ENCODE peak calls at places on chromosomes 12 and 14, in four cellular contexts. D is SK-N-SH, L is iris pigment epithelial cell, B is bronchial epithelial cell. I is an unnamed sample.
A peak's percentile ranks its signal among the peaks of the same experiment; 100 is the strongest.

GRCh38 chr14:77498984-77499527 is 440 bp upstream of the ISM2 start:
- DNase-seq in D (no peak), L (no peak), B (peak; percentile 18), I (no peak)

GRCh38 chr12:131836714-131837397 is 8.7 kb downstream of the MMP17 start:
- DNase-seq in D (no peak), L (no peak), B (no peak), I (no peak)

GRCh38 chr12:102902093-102902492 is 15.0 kb downstream of the PAH start:
- DNase-seq in D (no peak), L (no peak), B (no peak), I (no peak)

GRCh38 chr12:22332191-22332590 is 2.3 kb downstream of the ST8SIA1 start:
- DNase-seq in D (no peak), L (no peak), B (no peak), I (no peak)

GRCh38 chr14:100729982-100730381 is 3.3 kb downstream of the DLK1 start:
- DNase-seq in D (peak; percentile 32), L (no peak), B (no peak), I (peak; percentile 38)

GRCh38 chr14:86450075-86450474 is 920.1 kb downstream of the FLRT2 start:
- DNase-seq in D (no peak), L (no peak), B (no peak), I (no peak)

GRCh38 chr14:40694026-40694425 is 912.6 kb upstream of the LRFN5 start:
- DNase-seq in D (no peak), L (no peak), B (no peak), I (no peak)

GRCh38 chr12:122192441-122192840 is 9.5 kb downstream of the LRRC43 start:
- DNase-seq in D (no peak), L (no peak), B (no peak), I (no peak)

GRCh38 chr14:51942971-51943370 is 46.4 kb upstream of the RTRAF start:
- DNase-seq in D (no peak), L (no peak), B (no peak), I (no peak)

GRCh38 chr12:130335517-130336392 is 1.9 kb upstream of the PIWIL1 start:
- DNase-seq in D (peak; percentile 70), L (peak; percentile 59), B (peak; percentile 69), I (peak; percentile 50)

GRCh38 chr14:39430762-39431415 is 1.3 kb downstream of the FBXO33 start:
- DNase-seq in D (no peak), L (peak; percentile 31), B (no peak), I (peak; percentile 54)

GRCh38 chr12:92085483-92086040 is 60.1 kb downstream of the BTG1 start:
- DNase-seq in D (no peak), L (no peak), B (no peak), I (no peak)

GRCh38 chr14:53355581-53356112 is 202.5 kb upstream of the DDHD1 start:
- DNase-seq in D (no peak), L (peak; percentile 77), B (peak; percentile 85), I (peak; percentile 53)

GRCh38 chr14:36362648-36363047 is 42.2 kb upstream of the MBIP start:
- DNase-seq in D (no peak), L (no peak), B (no peak), I (no peak)

GRCh38 chr12:117686210-117686609 is 282.6 kb downstream of the KSR2 start:
- DNase-seq in D (no peak), L (no peak), B (no peak), I (no peak)

GRCh38 chr12:29104495-29104894 is 44.6 kb upstream of the FAR2 start:
- DNase-seq in D (no peak), L (no peak), B (no peak), I (no peak)

GRCh38 chr14:35632276-35633071 is 98.5 kb downstream of the INSM2 start:
- DNase-seq in D (no peak), L (peak; percentile 78), B (no peak), I (no peak)

GRCh38 chr12:7555752-7556151 is 52.2 kb upstream of the CD163 start:
- DNase-seq in D (no peak), L (peak; percentile 85), B (peak; percentile 33), I (peak; percentile 63)

GRCh38 chr12:95070378-95070777 is 3.0 kb downstream of the NR2C1 start:
- DNase-seq in D (no peak), L (no peak), B (no peak), I (no peak)

GRCh38 chr12:40263616-40264409 is 39.0 kb downstream of the LRRK2 start:
- DNase-seq in D (no peak), L (peak; percentile 73), B (no peak), I (no peak)

GRCh38 chr14:100530270-100531072 is 56.7 kb downstream of the BEGAIN start:
- DNase-seq in D (no peak), L (no peak), B (no peak), I (no peak)

GRCh38 chr12:131749618-131750315 is 38.9 kb downstream of the SFSWAP start:
- DNase-seq in D (no peak), L (no peak), B (no peak), I (no peak)

GRCh38 chr12:119710941-119711551 is 43.1 kb downstream of the PRKAB1 start:
- DNase-seq in D (no peak), L (no peak), B (peak; percentile 79), I (no peak)

GRCh38 chr12:124646385-124647230 is 79.2 kb upstream of the NCOR2 start:
- DNase-seq in D (no peak), L (no peak), B (no peak), I (no peak)

GRCh38 chr14:24984846-24985589 is 64.9 kb downstream of the STXBP6 start:
- DNase-seq in D (no peak), L (peak; percentile 35), B (no peak), I (no peak)

GRCh38 chr12:107328442-107329133 is 235.2 kb upstream of the CRY1 start:
- DNase-seq in D (no peak), L (peak; percentile 79), B (no peak), I (peak; percentile 81)

GRCh38 chr14:44287858-44288257 is 219.2 kb downstream of the FSCB start:
- DNase-seq in D (no peak), L (no peak), B (no peak), I (no peak)

GRCh38 chr12:102769323-102769916 is 147.6 kb downstream of the PAH start:
- DNase-seq in D (peak; percentile 25), L (peak; percentile 65), B (peak; percentile 43), I (peak; percentile 63)

GRCh38 chr14:68970096-68970612 is 8.9 kb downstream of the ACTN1 start:
- DNase-seq in D (no peak), L (no peak), B (no peak), I (no peak)

GRCh38 chr12:131171029-131171428 is 217.3 kb downstream of the ADGRD1 start:
- DNase-seq in D (no peak), L (peak; percentile 10), B (peak; percentile 9), I (no peak)

GRCh38 chr12:1972856-1973317 is 31.4 kb downstream of the DCP1B start:
- DNase-seq in D (no peak), L (peak; percentile 56), B (no peak), I (peak; percentile 22)

GRCh38 chr12:116661341-116661740 is 76.5 kb downstream of the SPRING1 start:
- DNase-seq in D (no peak), L (no peak), B (no peak), I (no peak)

GRCh38 chr14:50397461-50398196 is 948 bp upstream of the CDKL1 start:
- DNase-seq in D (peak; percentile 41), L (no peak), B (peak; percentile 38), I (peak; percentile 65)

GRCh38 chr14:100406505-100407131 is 83.5 kb downstream of the SLC25A47 start:
- DNase-seq in D (no peak), L (peak; percentile 40), B (peak; percentile 55), I (peak; percentile 63)

GRCh38 chr12:105961821-105962671 is 176.7 kb downstream of the NUAK1 start:
- DNase-seq in D (no peak), L (peak; percentile 27), B (peak; percentile 85), I (no peak)

GRCh38 chr12:53290661-53291060 is 4.7 kb upstream of the PFDN5 start:
- DNase-seq in D (no peak), L (peak; percentile 40), B (no peak), I (peak; percentile 56)

GRCh38 chr14:95163666-95164065 is 6.3 kb upstream of the DICER1 start:
- DNase-seq in D (no peak), L (no peak), B (no peak), I (no peak)

GRCh38 chr14:33542338-33543290 is 408.3 kb downstream of the EGLN3 start:
- DNase-seq in D (no peak), L (no peak), B (no peak), I (no peak)

GRCh38 chr12:27530157-27530922 is 6.3 kb downstream of the PPFIBP1 start:
- DNase-seq in D (no peak), L (no peak), B (no peak), I (no peak)